ENCODE peak calls at places on chromosomes 1 and 21, in six cellular contexts. One of them, this sample, is unnamed.

GRCh38 chr1:116990612-116991151 is 10.9 kb upstream of the CD101 start:
- DNase-seq in HFFc6: no peak
- DNase-seq in dorsolateral prefrontal cortex: no peak
- DNase-seq in tibial nerve: peak
- DNase-seq in fibroblast of mammary gland: peak
- DNase-seq in neural crest cell: no peak
- DNase-seq in this sample: no peak

GRCh38 chr1:161439280-161440232 is 65.7 kb upstream of the FCGR2A start:
- DNase-seq in HFFc6: no peak
- DNase-seq in dorsolateral prefrontal cortex: no peak
- DNase-seq in tibial nerve: no peak
- DNase-seq in fibroblast of mammary gland: peak
- DNase-seq in neural crest cell: peak
- DNase-seq in this sample: no peak

GRCh38 chr1:52662645-52663313 is 29.8 kb downstream of the SHISAL2A start:
- DNase-seq in HFFc6: peak
- DNase-seq in dorsolateral prefrontal cortex: no peak
- DNase-seq in tibial nerve: no peak
- DNase-seq in fibroblast of mammary gland: peak
- DNase-seq in neural crest cell: peak
- DNase-seq in this sample: no peak

GRCh38 chr1:227560814-227561213 is 2.5 kb upstream of the ZNF678 start:
- DNase-seq in HFFc6: no peak
- DNase-seq in dorsolateral prefrontal cortex: no peak
- DNase-seq in tibial nerve: no peak
- DNase-seq in fibroblast of mammary gland: no peak
- DNase-seq in neural crest cell: no peak
- DNase-seq in this sample: no peak

GRCh38 chr21:27202301-27202700 is 235.4 kb upstream of the ADAMTS5 start:
- DNase-seq in HFFc6: no peak
- DNase-seq in dorsolateral prefrontal cortex: no peak
- DNase-seq in tibial nerve: no peak
- DNase-seq in fibroblast of mammary gland: no peak
- DNase-seq in neural crest cell: no peak
- DNase-seq in this sample: no peak

GRCh38 chr1:25562101-25562927 is 18.9 kb downstream of the LDLRAP1 start:
- DNase-seq in HFFc6: no peak
- DNase-seq in dorsolateral prefrontal cortex: no peak
- DNase-seq in tibial nerve: no peak
- DNase-seq in fibroblast of mammary gland: no peak
- DNase-seq in neural crest cell: no peak
- DNase-seq in this sample: peak

GRCh38 chr1:7335224-7335879 is 435.7 kb upstream of the VAMP3 start:
- DNase-seq in HFFc6: no peak
- DNase-seq in dorsolateral prefrontal cortex: no peak
- DNase-seq in tibial nerve: no peak
- DNase-seq in fibroblast of mammary gland: no peak
- DNase-seq in neural crest cell: no peak
- DNase-seq in this sample: no peak

GRCh38 chr1:63435136-63435535 is 67.7 kb downstream of the ALG6 start:
- DNase-seq in HFFc6: no peak
- DNase-seq in dorsolateral prefrontal cortex: no peak
- DNase-seq in tibial nerve: no peak
- DNase-seq in fibroblast of mammary gland: peak
- DNase-seq in neural crest cell: no peak
- DNase-seq in this sample: no peak

GRCh38 chr1:218297867-218298266 is 12.8 kb downstream of the RRP15 start:
- DNase-seq in HFFc6: no peak
- DNase-seq in dorsolateral prefrontal cortex: no peak
- DNase-seq in tibial nerve: no peak
- DNase-seq in fibroblast of mammary gland: no peak
- DNase-seq in neural crest cell: no peak
- DNase-seq in this sample: no peak

GRCh38 chr1:180918519-180918918 is 5.8 kb downstream of the KIAA1614 start:
- DNase-seq in HFFc6: no peak
- DNase-seq in dorsolateral prefrontal cortex: no peak
- DNase-seq in tibial nerve: no peak
- DNase-seq in fibroblast of mammary gland: no peak
- DNase-seq in neural crest cell: no peak
- DNase-seq in this sample: no peak

GRCh38 chr1:117433943-117434342 is 66.7 kb downstream of the MAN1A2 start:
- DNase-seq in HFFc6: no peak
- DNase-seq in dorsolateral prefrontal cortex: no peak
- DNase-seq in tibial nerve: no peak
- DNase-seq in fibroblast of mammary gland: no peak
- DNase-seq in neural crest cell: no peak
- DNase-seq in this sample: no peak

GRCh38 chr1:60078182-60078581 is 4.6 kb upstream of the C1orf87 start:
- DNase-seq in HFFc6: no peak
- DNase-seq in dorsolateral prefrontal cortex: no peak
- DNase-seq in tibial nerve: no peak
- DNase-seq in fibroblast of mammary gland: peak
- DNase-seq in neural crest cell: no peak
- DNase-seq in this sample: no peak

GRCh38 chr1:25642710-25643109 is 26.1 kb downstream of the MAN1C1 start:
- DNase-seq in HFFc6: no peak
- DNase-seq in dorsolateral prefrontal cortex: no peak
- DNase-seq in tibial nerve: no peak
- DNase-seq in fibroblast of mammary gland: peak
- DNase-seq in neural crest cell: no peak
- DNase-seq in this sample: peak

GRCh38 chr1:108142773-108143394 is 57.3 kb downstream of the SLC25A24 start:
- DNase-seq in HFFc6: no peak
- DNase-seq in dorsolateral prefrontal cortex: no peak
- DNase-seq in tibial nerve: no peak
- DNase-seq in fibroblast of mammary gland: peak
- DNase-seq in neural crest cell: no peak
- DNase-seq in this sample: no peak

GRCh38 chr1:172040466-172040865 is 199.2 kb downstream of the DNM3 start:
- DNase-seq in HFFc6: peak
- DNase-seq in dorsolateral prefrontal cortex: no peak
- DNase-seq in tibial nerve: no peak
- DNase-seq in fibroblast of mammary gland: peak
- DNase-seq in neural crest cell: no peak
- DNase-seq in this sample: no peak

GRCh38 chr1:37250371-37250770 is 216.1 kb upstream of the GRIK3 start:
- DNase-seq in HFFc6: no peak
- DNase-seq in dorsolateral prefrontal cortex: no peak
- DNase-seq in tibial nerve: no peak
- DNase-seq in fibroblast of mammary gland: peak
- DNase-seq in neural crest cell: no peak
- DNase-seq in this sample: no peak

GRCh38 chr1:21872445-21873079 is 60.5 kb downstream of the LDLRAD2 start:
- DNase-seq in HFFc6: no peak
- DNase-seq in dorsolateral prefrontal cortex: no peak
- DNase-seq in tibial nerve: no peak
- DNase-seq in fibroblast of mammary gland: no peak
- DNase-seq in neural crest cell: no peak
- DNase-seq in this sample: no peak

GRCh38 chr1:4585705-4586104 is 68.7 kb upstream of the AJAP1 start:
- DNase-seq in HFFc6: no peak
- DNase-seq in dorsolateral prefrontal cortex: no peak
- DNase-seq in tibial nerve: no peak
- DNase-seq in fibroblast of mammary gland: no peak
- DNase-seq in neural crest cell: no peak
- DNase-seq in this sample: no peak

GRCh38 chr1:240455228-240455821 is 156.6 kb downstream of the GREM2 start:
- DNase-seq in HFFc6: no peak
- DNase-seq in dorsolateral prefrontal cortex: no peak
- DNase-seq in tibial nerve: no peak
- DNase-seq in fibroblast of mammary gland: peak
- DNase-seq in neural crest cell: no peak
- DNase-seq in this sample: no peak

GRCh38 chr1:55474168-55474786 is 259.1 kb upstream of the USP24 start:
- DNase-seq in HFFc6: no peak
- DNase-seq in dorsolateral prefrontal cortex: no peak
- DNase-seq in tibial nerve: no peak
- DNase-seq in fibroblast of mammary gland: peak
- DNase-seq in neural crest cell: no peak
- DNase-seq in this sample: no peak

GRCh38 chr1:26524181-26524580 is 5.4 kb upstream of the RPS6KA1 start:
- DNase-seq in HFFc6: no peak
- DNase-seq in dorsolateral prefrontal cortex: no peak
- DNase-seq in tibial nerve: no peak
- DNase-seq in fibroblast of mammary gland: no peak
- DNase-seq in neural crest cell: no peak
- DNase-seq in this sample: no peak

GRCh38 chr1:28928306-28928987 is 14.1 kb downstream of the EPB41 start:
- DNase-seq in HFFc6: no peak
- DNase-seq in dorsolateral prefrontal cortex: no peak
- DNase-seq in tibial nerve: no peak
- DNase-seq in fibroblast of mammary gland: no peak
- DNase-seq in neural crest cell: no peak
- DNase-seq in this sample: no peak

GRCh38 chr1:22723151-22723550 is 12.5 kb downstream of the EPHB2 start:
- DNase-seq in HFFc6: no peak
- DNase-seq in dorsolateral prefrontal cortex: no peak
- DNase-seq in tibial nerve: no peak
- DNase-seq in fibroblast of mammary gland: no peak
- DNase-seq in neural crest cell: no peak
- DNase-seq in this sample: no peak

GRCh38 chr1:190046231-190046630 is 431.4 kb downstream of the BRINP3 start:
- DNase-seq in HFFc6: no peak
- DNase-seq in dorsolateral prefrontal cortex: no peak
- DNase-seq in tibial nerve: no peak
- DNase-seq in fibroblast of mammary gland: no peak
- DNase-seq in neural crest cell: no peak
- DNase-seq in this sample: no peak

GRCh38 chr1:78370356-78370755 is 120.4 kb upstream of the PTGFR start:
- DNase-seq in HFFc6: peak
- DNase-seq in dorsolateral prefrontal cortex: no peak
- DNase-seq in tibial nerve: no peak
- DNase-seq in fibroblast of mammary gland: peak
- DNase-seq in neural crest cell: no peak
- DNase-seq in this sample: no peak

GRCh38 chr1:226798427-226799411 is 59.6 kb upstream of the ITPKB start:
- DNase-seq in HFFc6: no peak
- DNase-seq in dorsolateral prefrontal cortex: no peak
- DNase-seq in tibial nerve: no peak
- DNase-seq in fibroblast of mammary gland: no peak
- DNase-seq in neural crest cell: no peak
- DNase-seq in this sample: peak

GRCh38 chr1:44543816-44544185 is 130.5 kb downstream of the TMEM53 start:
- DNase-seq in HFFc6: no peak
- DNase-seq in dorsolateral prefrontal cortex: no peak
- DNase-seq in tibial nerve: no peak
- DNase-seq in fibroblast of mammary gland: no peak
- DNase-seq in neural crest cell: no peak
- DNase-seq in this sample: no peak

GRCh38 chr1:34907487-34908090 is 21.9 kb downstream of the DLGAP3 start:
- DNase-seq in HFFc6: no peak
- DNase-seq in dorsolateral prefrontal cortex: no peak
- DNase-seq in tibial nerve: no peak
- DNase-seq in fibroblast of mammary gland: no peak
- DNase-seq in neural crest cell: no peak
- DNase-seq in this sample: no peak

DNA sequence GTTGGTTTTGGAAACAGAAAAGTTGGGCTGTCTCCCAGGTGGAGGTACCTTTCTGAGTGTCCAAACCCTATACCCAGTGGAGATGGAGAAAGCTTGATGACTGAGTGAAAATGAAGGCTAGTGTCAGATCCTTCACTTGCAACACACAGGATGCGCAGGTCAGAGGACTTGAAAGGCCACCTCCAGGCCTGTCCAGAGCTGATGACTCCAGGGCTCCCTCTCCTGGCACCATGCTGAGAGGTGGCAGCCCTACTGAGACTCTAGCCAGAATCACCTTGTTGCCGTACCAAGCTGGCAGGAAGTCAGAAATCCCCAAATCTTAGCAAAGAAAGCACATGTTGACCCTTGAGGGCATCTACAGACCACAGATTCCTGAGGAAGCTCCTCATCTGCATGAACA is 16.4 kb downstream of the KNCN start:
- DNase-seq in HFFc6: no peak
- DNase-seq in dorsolateral prefrontal cortex: no peak
- DNase-seq in tibial nerve: no peak
- DNase-seq in fibroblast of mammary gland: peak
- DNase-seq in neural crest cell: no peak
- DNase-seq in this sample: no peak
- TF ChIP-seq CTCF in HFFc6: peak
- TF ChIP-seq CTCF in dorsolateral prefrontal cortex: no peak
- TF ChIP-seq CTCF in tibial nerve: no peak
- TF ChIP-seq CTCF in fibroblast of mammary gland: peak
- TF ChIP-seq CTCF in neural crest cell: peak
- TF ChIP-seq CTCF in this sample: peak

GRCh38 chr1:231369282-231369681 is 31.2 kb downstream of the SPRTN start:
- DNase-seq in HFFc6: no peak
- DNase-seq in dorsolateral prefrontal cortex: no peak
- DNase-seq in tibial nerve: no peak
- DNase-seq in fibroblast of mammary gland: no peak
- DNase-seq in neural crest cell: no peak
- DNase-seq in this sample: no peak
- TF ChIP-seq CTCF in HFFc6: peak
- TF ChIP-seq CTCF in dorsolateral prefrontal cortex: peak
- TF ChIP-seq CTCF in tibial nerve: no peak
- TF ChIP-seq CTCF in fibroblast of mammary gland: peak
- TF ChIP-seq CTCF in neural crest cell: no peak
- TF ChIP-seq CTCF in this sample: no peak

DNA sequence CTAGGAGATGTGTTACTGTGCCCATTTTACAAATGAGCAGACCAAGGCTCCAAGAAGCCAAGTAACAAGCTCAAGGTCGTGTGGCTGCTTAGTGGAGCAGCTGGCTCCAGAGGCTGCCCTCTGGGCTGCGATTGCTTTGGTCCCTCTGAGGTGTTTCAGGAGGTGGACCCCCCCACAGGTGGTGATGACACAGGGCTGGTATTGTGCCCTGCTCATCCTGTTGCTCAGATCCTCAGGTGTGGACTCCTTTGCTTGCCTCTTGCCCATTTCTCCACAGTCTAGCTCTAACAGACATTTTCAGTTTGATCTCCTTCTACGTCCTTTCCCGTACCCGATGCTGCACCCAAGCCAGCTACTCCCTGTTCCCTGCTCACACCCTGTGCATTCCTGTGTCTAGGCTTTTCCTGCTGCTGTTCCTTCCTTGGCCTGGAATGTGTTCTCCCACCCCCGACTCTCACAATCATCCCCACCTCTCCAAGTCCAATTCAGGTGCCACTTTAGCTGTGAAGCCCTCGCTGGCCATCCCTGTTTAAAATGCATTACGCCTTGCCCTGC is 28.1 kb upstream of the GRHL3 start:
- DNase-seq in HFFc6: no peak
- DNase-seq in dorsolateral prefrontal cortex: no peak
- DNase-seq in tibial nerve: no peak
- DNase-seq in fibroblast of mammary gland: no peak
- DNase-seq in neural crest cell: no peak
- DNase-seq in this sample: no peak
- TF ChIP-seq CTCF in HFFc6: no peak
- TF ChIP-seq CTCF in dorsolateral prefrontal cortex: no peak
- TF ChIP-seq CTCF in tibial nerve: no peak
- TF ChIP-seq CTCF in fibroblast of mammary gland: no peak
- TF ChIP-seq CTCF in neural crest cell: no peak
- TF ChIP-seq CTCF in this sample: no peak

DNA sequence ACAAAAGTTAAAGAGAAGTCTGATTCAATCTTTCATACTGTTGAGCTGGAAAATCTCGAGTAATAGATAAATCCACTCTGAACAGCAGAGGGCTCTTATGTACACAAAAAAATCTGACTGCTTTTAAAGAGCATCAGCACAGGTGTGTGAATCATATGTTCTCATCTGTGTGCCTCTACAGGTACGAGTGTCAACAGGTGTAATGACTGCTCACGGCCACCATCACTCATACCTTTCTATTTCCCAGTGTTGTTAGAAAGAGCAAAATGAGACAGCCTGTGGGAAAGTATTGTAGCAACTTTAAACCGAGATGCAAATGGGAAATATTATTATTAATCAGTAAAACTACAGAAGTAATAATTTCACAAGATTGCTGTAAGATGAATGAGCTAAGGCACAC is 49.0 kb upstream of the SCAF4 start:
- DNase-seq in HFFc6: no peak
- DNase-seq in dorsolateral prefrontal cortex: no peak
- DNase-seq in tibial nerve: no peak
- DNase-seq in fibroblast of mammary gland: no peak
- DNase-seq in neural crest cell: no peak
- DNase-seq in this sample: no peak
- TF ChIP-seq CTCF in HFFc6: peak
- TF ChIP-seq CTCF in dorsolateral prefrontal cortex: peak
- TF ChIP-seq CTCF in tibial nerve: no peak
- TF ChIP-seq CTCF in fibroblast of mammary gland: no peak
- TF ChIP-seq CTCF in neural crest cell: peak
- TF ChIP-seq CTCF in this sample: peak